ENCODE peak calls at places on chromosomes 2 and 18, in four cellular contexts. P is HepG2, F is H1, N is K562. Y is an unnamed sample.

GRCh38 chr2:33559986-33560385 is 39.1 kb downstream of the FAM98A start:
- DNase-seq in P (no peak), F (no peak), N (no peak), Y (no peak)

GRCh38 chr2:230666885-230667712 is 45.5 kb upstream of the CAB39 start:
- DNase-seq in P (no peak), F (peak), N (no peak), Y (no peak)

GRCh38 chr2:161954103-161954502 is 119.9 kb downstream of the DPP4 start:
- DNase-seq in P (no peak), F (no peak), N (no peak), Y (peak)

GRCh38 chr2:194126418-194126817 is 1530.6 kb upstream of the SLC39A10 start:
- DNase-seq in P (no peak), F (no peak), N (no peak), Y (no peak)

GRCh38 chr2:28287261-28287915 is 105.3 kb upstream of the FOSL2 start:
- DNase-seq in P (no peak), F (no peak), N (no peak), Y (no peak)

GRCh38 chr2:27095745-27096651 is 9.4 kb downstream of the KHK start:
- DNase-seq in P (peak), F (no peak), N (peak), Y (peak)

GRCh38 chr2:78061301-78061700 is 539.1 kb upstream of the LRRTM4 start:
- DNase-seq in P (no peak), F (no peak), N (no peak), Y (no peak)

GRCh38 chr2:190802133-190802532 is 78.5 kb upstream of the GLS start:
- DNase-seq in P (no peak), F (no peak), N (no peak), Y (no peak)

GRCh38 chr2:18930977-18931376 is 341.6 kb upstream of the NT5C1B start:
- DNase-seq in P (no peak), F (no peak), N (no peak), Y (no peak)

GRCh38 chr2:2054363-2054882 is 276.7 kb downstream of the MYT1L start:
- DNase-seq in P (no peak), F (no peak), N (no peak), Y (no peak)

GRCh38 chr2:100104718-100105677 is 37.4 kb downstream of the AFF3 start:
- DNase-seq in P (no peak), F (no peak), N (peak), Y (no peak)

GRCh38 chr2:190947711-190948251 is 66.2 kb downstream of the STAT1 start:
- DNase-seq in P (peak), F (no peak), N (no peak), Y (peak)

GRCh38 chr2:174717273-174717672 is 47.0 kb downstream of the CHRNA1 start:
- DNase-seq in P (no peak), F (no peak), N (no peak), Y (no peak)

GRCh38 chr2:109516445-109517117 is 97.2 kb downstream of the SEPTIN10 start:
- DNase-seq in P (peak), F (peak), N (peak), Y (peak)

GRCh38 chr18:49585781-49586663 is 24.2 kb downstream of the LIPG start:
- DNase-seq in P (no peak), F (no peak), N (no peak), Y (no peak)

GRCh38 chr18:34224423-34225217 is at the start of gene NOL4:
- DNase-seq in P (peak), F (peak), N (no peak), Y (peak)

GRCh38 chr2:120477831-120478481 is 132.0 kb downstream of the INHBB start:
- DNase-seq in P (no peak), F (no peak), N (no peak), Y (no peak)

GRCh38 chr2:182952741-182953450 is 85.4 kb downstream of the NCKAP1 start:
- DNase-seq in P (no peak), F (no peak), N (no peak), Y (no peak)

GRCh38 chr2:171957061-171957460 is 34.8 kb downstream of the HAT1 start:
- DNase-seq in P (peak), F (no peak), N (no peak), Y (no peak)

GRCh38 chr2:29423267-29423666 is 308.1 kb downstream of the CLIP4 start:
- DNase-seq in P (no peak), F (no peak), N (no peak), Y (no peak)

GRCh38 chr2:222709191-222709891 is 37.9 kb downstream of the MOGAT1 start:
- DNase-seq in P (peak), F (no peak), N (peak), Y (peak)

GRCh38 chr18:48997681-48997984 is 46.9 kb upstream of the SMAD7 start:
- DNase-seq in P (no peak), F (no peak), N (no peak), Y (no peak)

GRCh38 chr2:167240671-167241070 is 352.4 kb downstream of the XIRP2 start:
- DNase-seq in P (no peak), F (no peak), N (no peak), Y (no peak)

GRCh38 chr2:88671786-88672427 is 19.6 kb upstream of the RPIA start:
- DNase-seq in P (peak), F (no peak), N (peak), Y (peak)

GRCh38 chr18:22468554-22468891 is 50.8 kb upstream of the CTAGE1 start:
- DNase-seq in P (no peak), F (no peak), N (no peak), Y (no peak)

GRCh38 chr2:119025762-119026351 is 83.9 kb downstream of the MARCO start:
- DNase-seq in P (no peak), F (no peak), N (no peak), Y (no peak)

GRCh38 chr2:202171246-202171833 is 67.1 kb downstream of the SUMO1 start:
- DNase-seq in P (no peak), F (no peak), N (no peak), Y (peak)

GRCh38 chr2:212147921-212148513 is 390.6 kb downstream of the ERBB4 start:
- DNase-seq in P (peak), F (no peak), N (peak), Y (peak)

GRCh38 chr2:147451902-147452515 is 392.8 kb upstream of the ACVR2A start:
- DNase-seq in P (no peak), F (no peak), N (no peak), Y (no peak)

GRCh38 chr2:238203973-238204683 is 633 bp upstream of the ILKAP start:
- DNase-seq in P (no peak), F (no peak), N (no peak), Y (no peak)

GRCh38 chr2:172098650-172099471 is 3.8 kb downstream of the DLX2 start:
- DNase-seq in P (peak), F (no peak), N (peak), Y (peak)

GRCh38 chr2:3886036-3886435 is 182.7 kb downstream of the DCDC2C start:
- DNase-seq in P (no peak), F (no peak), N (no peak), Y (no peak)

GRCh38 chr2:198134287-198134955 is 330.0 kb downstream of the PLCL1 start:
- DNase-seq in P (no peak), F (no peak), N (no peak), Y (no peak)
- TF ChIP-seq JUN in P (no peak), F (no peak), N (no peak), Y (no peak)

DNA sequence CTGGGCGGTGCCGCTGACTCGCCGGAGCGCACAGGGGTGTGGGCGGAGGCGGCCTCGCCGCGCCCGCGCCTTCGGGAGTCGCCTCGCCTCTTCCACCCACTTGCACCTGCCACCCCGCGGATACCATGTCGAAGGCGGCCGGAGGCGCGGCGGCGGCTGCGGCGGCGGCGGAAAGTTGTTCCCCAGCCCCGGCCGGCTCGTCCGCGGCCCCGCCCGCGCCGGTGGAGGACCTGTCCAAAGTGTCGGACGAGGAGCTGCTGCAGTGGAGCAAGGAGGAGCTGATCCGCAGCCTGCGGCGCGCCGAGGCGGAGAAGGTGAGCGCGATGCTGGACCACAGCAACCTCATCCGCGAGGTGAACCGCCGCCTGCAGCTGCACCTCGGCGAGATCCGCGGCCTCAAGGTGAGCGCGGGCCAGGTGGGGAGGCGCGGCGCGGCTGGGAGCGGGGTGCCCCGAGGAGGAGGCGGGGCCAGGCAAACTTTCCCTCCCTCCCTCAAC is 758 bp downstream of the CCDC85A start:
- DNase-seq in P (no peak), F (no peak), N (peak), Y (peak)
- TF ChIP-seq EZH2 in P (peak), F (peak), N (no peak), Y (no peak)

GRCh38 chr2:80351229-80351628 is 46.7 kb upstream of the LRRTM1 start:
- DNase-seq in P (no peak), F (no peak), N (no peak), Y (no peak)
- TF ChIP-seq POLR2A in P (no peak), F (no peak), N (no peak), Y (no peak)

GRCh38 chr2:144938308-144938709 is 418.4 kb upstream of the ZEB2 start:
- DNase-seq in P (peak), F (no peak), N (no peak), Y (peak)
- TF ChIP-seq JUN in P (no peak), F (no peak), N (no peak), Y (no peak)

GRCh38 chr2:37337636-37338280 is 6.7 kb upstream of the QPCT start:
- DNase-seq in P (no peak), F (no peak), N (no peak), Y (peak)
- TF ChIP-seq EZH2 in P (no peak), F (no peak), N (no peak), Y (no peak)

GRCh38 chr2:239540174-239540573 is 139.4 kb upstream of the HDAC4 start:
- DNase-seq in P (no peak), F (no peak), N (no peak), Y (no peak)
- TF ChIP-seq POLR2A in P (no peak), F (no peak), N (no peak), Y (no peak)

Y was measured in endothelial cell of umbilical vein.